ENCODE peak calls at places on chromosomes 6 and 20, in eight cellular contexts. G, V, M, F, Y, C, E and W are unnamed samples. For H3K27me3, the result is how much of the 10 kb centered on the place peaks cover.

GRCh38 chr6:127855542-127856159 is 45.2 kb downstream of the THEMIS start:
- DNase-seq in G (peak), V (peak), M (no peak), F (no peak), Y (no peak), C (no peak), E (no peak), W (no peak)

GRCh38 chr6:46129634-46130505 is at the start of gene ENPP4:
- DNase-seq in G (peak), V (peak), M (peak), F (peak), Y (peak), C (peak), E (peak), W (peak)

GRCh38 chr6:132142768-132143167 is 191.6 kb upstream of the CCN2 start:
- DNase-seq in G (no peak), V (peak), M (no peak), F (no peak), Y (no peak), C (no peak), E (no peak), W (no peak)

GRCh38 chr20:5077761-5078387 is 41.9 kb downstream of the PCNA start:
- DNase-seq in G (no peak), V (no peak), M (no peak), F (no peak), Y (no peak), C (no peak), E (no peak), W (no peak)

GRCh38 chr20:58523916-58524315 is 8.7 kb upstream of the APCDD1L start:
- DNase-seq in G (no peak), V (peak), M (no peak), F (no peak), Y (no peak), C (no peak), E (no peak), W (no peak)

GRCh38 chr6:37550436-37550835 is 50.7 kb upstream of the CCDC167 start:
- DNase-seq in G (no peak), V (peak), M (no peak), F (no peak), Y (no peak), C (no peak), E (no peak), W (no peak)

GRCh38 chr6:139753198-139753861 is 378.9 kb upstream of the CITED2 start:
- DNase-seq in G (no peak), V (peak), M (no peak), F (no peak), Y (no peak), C (no peak), E (no peak), W (no peak)

GRCh38 chr20:21862224-21862927 is 156.9 kb downstream of the PAX1 start:
- DNase-seq in G (no peak), V (no peak), M (no peak), F (no peak), Y (no peak), C (no peak), E (no peak), W (no peak)

GRCh38 chr6:116557863-116558262 is 4.3 kb downstream of the CALHM4 start:
- DNase-seq in G (no peak), V (peak), M (no peak), F (no peak), Y (no peak), C (peak), E (no peak), W (no peak)

GRCh38 chr6:105402090-105402980 is 547 bp downstream of the PREP start:
- DNase-seq in G (peak), V (peak), M (no peak), F (peak), Y (no peak), C (no peak), E (peak), W (no peak)

GRCh38 chr6:68233623-68234022 is 401.5 kb upstream of the ADGRB3 start:
- DNase-seq in G (no peak), V (peak), M (no peak), F (no peak), Y (no peak), C (no peak), E (no peak), W (no peak)

DNA sequence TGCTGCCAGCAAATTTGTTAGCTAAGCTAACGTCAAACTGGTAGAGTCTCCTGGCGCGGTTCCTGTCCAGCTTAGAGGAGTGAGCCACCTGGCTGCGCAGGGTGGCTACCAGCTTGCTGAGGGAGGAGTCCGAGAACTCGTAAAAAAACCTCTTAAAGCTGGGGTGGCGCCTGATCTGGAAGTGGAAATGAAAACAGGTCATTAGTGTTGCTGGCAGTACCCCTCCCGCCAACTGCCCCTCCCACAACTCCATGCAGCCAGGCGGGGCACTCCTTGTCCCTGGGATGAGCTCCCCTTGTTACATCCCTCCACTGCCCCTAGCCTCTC is 17.3 kb downstream of the BNIP5 start:
- DNase-seq in G (peak), V (no peak), M (no peak), F (no peak), Y (no peak), C (no peak), E (peak), W (no peak)
- H3K4me3 ChIP-seq in G (no peak), V (no peak), M (no peak), F (no peak), Y (no peak), C (no peak), E (no peak), W (no peak)

GRCh38 chr6:39007575-39007974 is 41.0 kb upstream of the GLP1R start:
- DNase-seq in G (no peak), V (no peak), M (no peak), F (no peak), Y (no peak), C (no peak), E (no peak), W (no peak)
- H3K27me3 ChIP-seq in G (under half), V (under half), M (under half), F (under half), Y (under half), C (under half), E (under half), W (under half)

GRCh38 chr6:137415127-137415833 is 78.9 kb downstream of the OLIG3 start:
- DNase-seq in G (peak), V (peak), M (peak), F (peak), Y (peak), C (peak), E (peak), W (no peak)
- H3K4me3 ChIP-seq in G (peak), V (no peak), M (peak), F (peak), Y (peak), C (peak), E (peak), W (peak)

GRCh38 chr6:122612838-122613237 is 2.6 kb downstream of the PKIB start:
- DNase-seq in G (no peak), V (no peak), M (no peak), F (no peak), Y (no peak), C (no peak), E (no peak), W (no peak)
- H3K27me3 ChIP-seq in G (under half), V (under half), M (under half), F (under half), Y (under half), C (under half), E (under half), W (under half)

DNA sequence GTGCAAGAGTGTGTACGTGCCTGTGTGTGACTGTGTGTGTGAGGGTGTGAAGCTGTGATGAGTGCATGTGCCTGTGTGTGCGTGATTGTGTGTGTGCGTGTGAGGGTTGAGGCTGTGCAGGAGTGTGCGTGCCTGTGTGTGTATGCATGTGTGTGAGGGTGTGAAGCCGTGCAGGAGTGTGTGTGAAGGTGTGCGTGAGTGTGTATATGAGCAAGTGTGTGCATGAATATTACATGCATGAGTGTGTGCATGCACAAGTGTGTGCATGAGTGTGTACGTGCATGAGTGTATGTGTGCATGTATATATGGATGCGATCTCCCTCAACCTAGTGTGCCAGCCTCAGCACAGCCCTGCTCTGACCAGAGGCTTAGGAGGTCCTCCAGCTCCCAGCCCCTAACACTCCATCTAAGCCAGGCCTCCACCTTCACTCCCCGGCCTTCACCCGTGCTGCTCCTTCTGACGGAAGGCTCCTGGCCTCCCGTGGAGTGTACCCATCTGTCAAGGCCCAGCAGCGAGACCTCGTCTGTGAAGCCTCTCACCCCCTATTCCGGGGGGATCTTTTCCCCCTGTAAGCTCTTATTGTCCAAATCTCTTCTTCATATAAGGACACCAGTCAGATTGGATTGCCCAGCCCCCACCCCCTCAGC is 19.9 kb upstream of the PHACTR3 start:
- DNase-seq in G (no peak), V (no peak), M (no peak), F (no peak), Y (no peak), C (no peak), E (no peak), W (no peak)
- H3K4me3 ChIP-seq in G (no peak), V (no peak), M (no peak), F (no peak), Y (no peak), C (no peak), E (no peak), W (no peak)

GRCh38 chr6:163341224-163341623 is 73.3 kb upstream of the QKI start:
- DNase-seq in G (no peak), V (no peak), M (no peak), F (no peak), Y (no peak), C (no peak), E (no peak), W (no peak)
- H3K27me3 ChIP-seq in G (under half), V (under half), M (under half), F (under half), Y (under half), C (under half), E (under half), W (under half)